ENCODE peak calls at places on chromosomes 11 and 22, in six cellular contexts. One of them, this sample, is unnamed.

GRCh38 chr11:76604652-76605241 is 65.8 kb downstream of the LRRC32 start:
- DNase-seq in K562: no peak
- DNase-seq in A549: no peak
- DNase-seq in HepG2: no peak
- DNase-seq in GM12878: no peak
- DNase-seq in endothelial cell of umbilical vein: no peak
- DNase-seq in this sample: no peak

GRCh38 chr11:121649798-121650197 is 197.0 kb upstream of the SORL1-AS1 start:
- DNase-seq in K562: no peak
- DNase-seq in A549: no peak
- DNase-seq in HepG2: no peak
- DNase-seq in GM12878: no peak
- DNase-seq in endothelial cell of umbilical vein: no peak
- DNase-seq in this sample: no peak

GRCh38 chr22:35631597-35631996 is 14.5 kb upstream of the MB start:
- DNase-seq in K562: peak
- DNase-seq in A549: peak
- DNase-seq in HepG2: peak
- DNase-seq in GM12878: no peak
- DNase-seq in endothelial cell of umbilical vein: peak
- DNase-seq in this sample: peak

GRCh38 chr22:29798318-29798717 is 31.1 kb downstream of the UQCR10 start:
- DNase-seq in K562: no peak
- DNase-seq in A549: no peak
- DNase-seq in HepG2: no peak
- DNase-seq in GM12878: peak
- DNase-seq in endothelial cell of umbilical vein: no peak
- DNase-seq in this sample: peak

GRCh38 chr22:39991164-39991860 is 3.4 kb upstream of the FAM83F start:
- DNase-seq in K562: no peak
- DNase-seq in A549: no peak
- DNase-seq in HepG2: peak
- DNase-seq in GM12878: no peak
- DNase-seq in endothelial cell of umbilical vein: no peak
- DNase-seq in this sample: no peak

GRCh38 chr22:25919452-25919851 is 177.5 kb downstream of the MYO18B start:
- DNase-seq in K562: no peak
- DNase-seq in A549: no peak
- DNase-seq in HepG2: no peak
- DNase-seq in GM12878: no peak
- DNase-seq in endothelial cell of umbilical vein: no peak
- DNase-seq in this sample: no peak

GRCh38 chr11:115132829-115133228 is 371.4 kb downstream of the CADM1 start:
- DNase-seq in K562: peak
- DNase-seq in A549: peak
- DNase-seq in HepG2: peak
- DNase-seq in GM12878: no peak
- DNase-seq in endothelial cell of umbilical vein: no peak
- DNase-seq in this sample: peak

GRCh38 chr22:50444663-50445062 is 30.2 kb downstream of the SBF1 start:
- DNase-seq in K562: no peak
- DNase-seq in A549: no peak
- DNase-seq in HepG2: no peak
- DNase-seq in GM12878: no peak
- DNase-seq in endothelial cell of umbilical vein: peak
- DNase-seq in this sample: no peak

GRCh38 chr11:2929880-2930704 is 872 bp upstream of the PHLDA2 start:
- DNase-seq in K562: peak
- DNase-seq in A549: peak
- DNase-seq in HepG2: peak
- DNase-seq in GM12878: peak
- DNase-seq in endothelial cell of umbilical vein: peak
- DNase-seq in this sample: peak

GRCh38 chr11:31882951-31883392 is 71.8 kb upstream of the PAX6 start:
- DNase-seq in K562: no peak
- DNase-seq in A549: no peak
- DNase-seq in HepG2: no peak
- DNase-seq in GM12878: no peak
- DNase-seq in endothelial cell of umbilical vein: no peak
- DNase-seq in this sample: no peak

GRCh38 chr22:47914481-47915097 is 1152.1 kb downstream of the TBC1D22A start:
- DNase-seq in K562: no peak
- DNase-seq in A549: no peak
- DNase-seq in HepG2: no peak
- DNase-seq in GM12878: no peak
- DNase-seq in endothelial cell of umbilical vein: no peak
- DNase-seq in this sample: peak

GRCh38 chr22:18954333-18954732 is 18.2 kb upstream of the PRODH start:
- DNase-seq in K562: peak
- DNase-seq in A549: peak
- DNase-seq in HepG2: peak
- DNase-seq in GM12878: no peak
- DNase-seq in endothelial cell of umbilical vein: peak
- DNase-seq in this sample: peak

GRCh38 chr22:36938028-36938425 is 24.6 kb downstream of the CSF2RB start:
- DNase-seq in K562: no peak
- DNase-seq in A549: no peak
- DNase-seq in HepG2: no peak
- DNase-seq in GM12878: no peak
- DNase-seq in endothelial cell of umbilical vein: no peak
- DNase-seq in this sample: no peak

GRCh38 chr11:17734986-17735822 is 623 bp downstream of the KCNC1 start:
- DNase-seq in K562: peak
- DNase-seq in A549: peak
- DNase-seq in HepG2: peak
- DNase-seq in GM12878: no peak
- DNase-seq in endothelial cell of umbilical vein: peak
- DNase-seq in this sample: peak

GRCh38 chr11:117197516-117198456 is 1.4 kb upstream of the TAGLN start:
- DNase-seq in K562: peak
- DNase-seq in A549: no peak
- DNase-seq in HepG2: no peak
- DNase-seq in GM12878: no peak
- DNase-seq in endothelial cell of umbilical vein: no peak
- DNase-seq in this sample: no peak

GRCh38 chr11:95154514-95154913 is 64.9 kb downstream of the ENDOD1 start:
- DNase-seq in K562: peak
- DNase-seq in A549: peak
- DNase-seq in HepG2: peak
- DNase-seq in GM12878: no peak
- DNase-seq in endothelial cell of umbilical vein: peak
- DNase-seq in this sample: peak

GRCh38 chr11:102085864-102086551 is 24.2 kb upstream of the YAP1 start:
- DNase-seq in K562: no peak
- DNase-seq in A549: peak
- DNase-seq in HepG2: peak
- DNase-seq in GM12878: no peak
- DNase-seq in endothelial cell of umbilical vein: no peak
- DNase-seq in this sample: no peak

GRCh38 chr11:88338223-88338661 is 706 bp upstream of the CTSC start:
- DNase-seq in K562: peak
- DNase-seq in A549: peak
- DNase-seq in HepG2: peak
- DNase-seq in GM12878: no peak
- DNase-seq in endothelial cell of umbilical vein: peak
- DNase-seq in this sample: peak

GRCh38 chr11:405976-406795 is 8.6 kb downstream of the SIGIRR start:
- DNase-seq in K562: no peak
- DNase-seq in A549: no peak
- DNase-seq in HepG2: no peak
- DNase-seq in GM12878: no peak
- DNase-seq in endothelial cell of umbilical vein: no peak
- DNase-seq in this sample: no peak

GRCh38 chr11:114738954-114739353 is 60.6 kb downstream of the NXPE2 start:
- DNase-seq in K562: peak
- DNase-seq in A549: peak
- DNase-seq in HepG2: peak
- DNase-seq in GM12878: no peak
- DNase-seq in endothelial cell of umbilical vein: peak
- DNase-seq in this sample: peak

GRCh38 chr11:93510196-93510898 is 32.8 kb downstream of the SMCO4 start:
- DNase-seq in K562: no peak
- DNase-seq in A549: no peak
- DNase-seq in HepG2: no peak
- DNase-seq in GM12878: no peak
- DNase-seq in endothelial cell of umbilical vein: no peak
- DNase-seq in this sample: no peak

GRCh38 chr11:42870480-42870879 is 441.3 kb upstream of the API5 start:
- DNase-seq in K562: no peak
- DNase-seq in A549: no peak
- DNase-seq in HepG2: no peak
- DNase-seq in GM12878: no peak
- DNase-seq in endothelial cell of umbilical vein: no peak
- DNase-seq in this sample: no peak

GRCh38 chr11:67494371-67495233 is 10.6 kb downstream of the PITPNM1 start:
- DNase-seq in K562: no peak
- DNase-seq in A549: no peak
- DNase-seq in HepG2: no peak
- DNase-seq in GM12878: no peak
- DNase-seq in endothelial cell of umbilical vein: no peak
- DNase-seq in this sample: no peak

GRCh38 chr11:123057604-123058305 is 4.2 kb downstream of the HSPA8 start:
- DNase-seq in K562: no peak
- DNase-seq in A549: no peak
- DNase-seq in HepG2: no peak
- DNase-seq in GM12878: no peak
- DNase-seq in endothelial cell of umbilical vein: no peak
- DNase-seq in this sample: peak

GRCh38 chr11:128719556-128719824 is 25.6 kb downstream of the FLI1 start:
- DNase-seq in K562: no peak
- DNase-seq in A549: no peak
- DNase-seq in HepG2: no peak
- DNase-seq in GM12878: no peak
- DNase-seq in endothelial cell of umbilical vein: no peak
- DNase-seq in this sample: no peak
- TF ChIP-seq MYC in K562: no peak
- TF ChIP-seq MYC in A549: no peak
- TF ChIP-seq MYC in HepG2: no peak
- TF ChIP-seq MYC in GM12878: no peak
- TF ChIP-seq MYC in endothelial cell of umbilical vein: no peak
- TF ChIP-seq MYC in this sample: no peak

GRCh38 chr11:91435694-91436375 is 788.8 kb upstream of the FAT3 start:
- DNase-seq in K562: no peak
- DNase-seq in A549: no peak
- DNase-seq in HepG2: no peak
- DNase-seq in GM12878: no peak
- DNase-seq in endothelial cell of umbilical vein: no peak
- DNase-seq in this sample: peak
- TF ChIP-seq CTCF in K562: no peak
- TF ChIP-seq CTCF in A549: no peak
- TF ChIP-seq CTCF in HepG2: no peak
- TF ChIP-seq CTCF in GM12878: no peak
- TF ChIP-seq CTCF in endothelial cell of umbilical vein: no peak
- TF ChIP-seq CTCF in this sample: no peak

GRCh38 chr11:86061483-86061882 is 7.4 kb downstream of the PICALM start:
- DNase-seq in K562: no peak
- DNase-seq in A549: no peak
- DNase-seq in HepG2: no peak
- DNase-seq in GM12878: no peak
- DNase-seq in endothelial cell of umbilical vein: no peak
- DNase-seq in this sample: no peak

GRCh38 chr11:86064236-86064803 is 4.6 kb downstream of the PICALM start:
- DNase-seq in K562: no peak
- DNase-seq in A549: no peak
- DNase-seq in HepG2: no peak
- DNase-seq in GM12878: no peak
- DNase-seq in endothelial cell of umbilical vein: peak
- DNase-seq in this sample: peak

GRCh38 chr11:86062719-86063118 is 6.2 kb downstream of the PICALM start:
- DNase-seq in K562: no peak
- DNase-seq in A549: no peak
- DNase-seq in HepG2: no peak
- DNase-seq in GM12878: no peak
- DNase-seq in endothelial cell of umbilical vein: peak
- DNase-seq in this sample: no peak

GRCh38 chr11:86066033-86066432 is 2.9 kb downstream of the PICALM start:
- DNase-seq in K562: no peak
- DNase-seq in A549: no peak
- DNase-seq in HepG2: no peak
- DNase-seq in GM12878: no peak
- DNase-seq in endothelial cell of umbilical vein: peak
- DNase-seq in this sample: no peak

GRCh38 chr11:86063536-86063935 is 5.3 kb downstream of the PICALM start:
- DNase-seq in K562: no peak
- DNase-seq in A549: no peak
- DNase-seq in HepG2: no peak
- DNase-seq in GM12878: no peak
- DNase-seq in endothelial cell of umbilical vein: peak
- DNase-seq in this sample: no peak
- TF ChIP-seq MYC in K562: no peak
- TF ChIP-seq MYC in A549: no peak
- TF ChIP-seq MYC in HepG2: no peak
- TF ChIP-seq MYC in GM12878: no peak
- TF ChIP-seq MYC in endothelial cell of umbilical vein: no peak
- TF ChIP-seq MYC in this sample: no peak

GRCh38 chr11:73402834-73403185 is 26.6 kb downstream of the RELT start:
- DNase-seq in K562: no peak
- DNase-seq in A549: no peak
- DNase-seq in HepG2: no peak
- DNase-seq in GM12878: no peak
- DNase-seq in endothelial cell of umbilical vein: peak
- DNase-seq in this sample: peak

GRCh38 chr11:73403541-73403940 is 27.3 kb downstream of the RELT start:
- DNase-seq in K562: no peak
- DNase-seq in A549: no peak
- DNase-seq in HepG2: no peak
- DNase-seq in GM12878: no peak
- DNase-seq in endothelial cell of umbilical vein: no peak
- DNase-seq in this sample: no peak

GRCh38 chr11:73405146-73405510 is 28.9 kb downstream of the RELT start:
- DNase-seq in K562: no peak
- DNase-seq in A549: no peak
- DNase-seq in HepG2: no peak
- DNase-seq in GM12878: no peak
- DNase-seq in endothelial cell of umbilical vein: no peak
- DNase-seq in this sample: no peak

GRCh38 chr11:73404506-73405145 is 28.4 kb downstream of the RELT start:
- DNase-seq in K562: no peak
- DNase-seq in A549: no peak
- DNase-seq in HepG2: no peak
- DNase-seq in GM12878: no peak
- DNase-seq in endothelial cell of umbilical vein: no peak
- DNase-seq in this sample: no peak

GRCh38 chr11:73404048-73404447 is 27.8 kb downstream of the RELT start:
- DNase-seq in K562: peak
- DNase-seq in A549: peak
- DNase-seq in HepG2: peak
- DNase-seq in GM12878: no peak
- DNase-seq in endothelial cell of umbilical vein: peak
- DNase-seq in this sample: peak
- TF ChIP-seq CTCF in K562: peak
- TF ChIP-seq CTCF in A549: peak
- TF ChIP-seq CTCF in HepG2: peak
- TF ChIP-seq CTCF in GM12878: no peak
- TF ChIP-seq CTCF in endothelial cell of umbilical vein: peak
- TF ChIP-seq CTCF in this sample: peak